ENCODE peak calls at places on chromosome 18, in six cellular contexts. J is pancreas, X is B cell, D is H9, K is AG04449, N is kidney epithelial cell. U is an unnamed sample.

GRCh38 chr18:56204052-56204451 is 434.3 kb downstream of the TXNL1 start:
- DNase-seq in D (no peak), K (no peak), J (no peak), X (no peak), N (no peak), U (no peak)

GRCh38 chr18:44507729-44508325 is 172.9 kb upstream of the SETBP1 start:
- DNase-seq in K (no peak), D (no peak), X (peak), J (no peak), N (no peak), U (no peak)

GRCh38 chr18:55927831-55928230 is 339.8 kb upstream of the TCF4 start:
- DNase-seq in D (no peak), N (no peak), J (no peak), K (peak), X (no peak), U (peak)

GRCh38 chr18:56869189-56869777 is 218.1 kb downstream of the WDR7 start:
- DNase-seq in N (peak), X (no peak), K (no peak), D (no peak), J (no peak), U (peak)

GRCh38 chr18:78742346-78742745 is 237.3 kb upstream of the SALL3 start:
- DNase-seq in K (no peak), J (no peak), D (peak), X (peak), N (no peak), U (no peak)

GRCh38 chr18:76461692-76462325 is 33.2 kb downstream of the ZNF516 start:
- DNase-seq in J (no peak), D (no peak), N (no peak), K (no peak), X (no peak), U (no peak)

GRCh38 chr18:46084431-46084830 is 12.4 kb upstream of the PSTPIP2 start:
- DNase-seq in J (no peak), D (no peak), K (no peak), X (no peak), N (no peak), U (no peak)

GRCh38 chr18:59957957-59958356 is 58.2 kb downstream of the PMAIP1 start:
- DNase-seq in J (peak), X (peak), N (peak), D (no peak), K (peak), U (peak)

GRCh38 chr18:11040823-11041712 is 108.3 kb downstream of the PIEZO2 start:
- DNase-seq in J (no peak), X (no peak), N (no peak), D (peak), K (no peak), U (peak)

GRCh38 chr18:6270791-6271216 is 143.9 kb downstream of the L3MBTL4 start:
- DNase-seq in J (no peak), K (no peak), N (no peak), D (no peak), X (no peak), U (no peak)

GRCh38 chr18:10367846-10368245 is 86.6 kb upstream of the APCDD1 start:
- DNase-seq in X (no peak), K (no peak), D (no peak), J (no peak), N (no peak), U (no peak)

GRCh38 chr18:58143391-58143790 is 99.4 kb downstream of the NEDD4L start:
- DNase-seq in D (no peak), N (no peak), J (no peak), X (no peak), K (no peak), U (peak)

GRCh38 chr18:12304351-12305210 is 3.5 kb upstream of the TUBB6 start:
- DNase-seq in K (no peak), X (peak), J (no peak), N (no peak), D (no peak), U (no peak)

GRCh38 chr18:9708057-9708881 is at the start of gene RAB31:
- DNase-seq in X (peak), N (no peak), J (peak), K (no peak), D (peak), U (peak)

GRCh38 chr18:46794607-46795006 is 37.8 kb upstream of the ST8SIA5 start:
- DNase-seq in J (no peak), X (no peak), K (no peak), D (peak), N (no peak), U (no peak)

GRCh38 chr18:2847341-2848144 is 737 bp downstream of the EMILIN2 start:
- DNase-seq in J (peak), X (peak), N (no peak), K (no peak), D (peak), U (peak)

GRCh38 chr18:53534203-53534602 is 690.3 kb downstream of the MBD2 start:
- DNase-seq in D (no peak), J (no peak), N (no peak), X (no peak), K (no peak), U (no peak)

GRCh38 chr18:62637807-62638687 is 77.3 kb upstream of the PHLPP1 start:
- DNase-seq in K (no peak), D (peak), N (no peak), X (peak), J (peak), U (no peak)

GRCh38 chr18:12597775-12598174 is 60.1 kb downstream of the SPIRE1 start:
- DNase-seq in X (no peak), N (peak), J (no peak), K (peak), D (no peak), U (peak)

GRCh38 chr18:37654711-37655369 is 89.2 kb upstream of the CELF4 start:
- DNase-seq in X (no peak), N (no peak), D (no peak), K (no peak), J (no peak), U (no peak)

GRCh38 chr18:54856105-54856504 is 27.8 kb downstream of the RAB27B start:
- DNase-seq in D (no peak), J (no peak), K (no peak), N (no peak), X (no peak), U (no peak)

GRCh38 chr18:79380816-79381806 is 14.6 kb upstream of the NFATC1 start:
- DNase-seq in N (no peak), K (no peak), D (peak), J (peak), X (peak), U (peak)

GRCh38 chr18:57561728-57562423 is 24.6 kb downstream of the FECH start:
- DNase-seq in N (peak), D (peak), K (no peak), X (no peak), J (no peak), U (peak)

GRCh38 chr18:58785870-58786269 is 78.8 kb upstream of the ZNF532 start:
- DNase-seq in J (no peak), N (no peak), X (no peak), D (no peak), K (no peak), U (no peak)

GRCh38 chr18:6653880-6654279 is 75.6 kb upstream of the ARHGAP28 start:
- DNase-seq in N (no peak), D (no peak), J (peak), K (no peak), X (no peak), U (no peak)

GRCh38 chr18:39681061-39681460 is 2115.5 kb upstream of the CELF4 start:
- DNase-seq in K (no peak), X (no peak), N (no peak), J (no peak), D (no peak), U (no peak)

GRCh38 chr18:76955529-76956170 is 133.3 kb downstream of the ZNF236 start:
- DNase-seq in X (no peak), N (no peak), D (no peak), J (no peak), K (no peak), U (no peak)

GRCh38 chr18:50610349-50610748 is 50.5 kb downstream of the MAPK4 start:
- DNase-seq in N (no peak), K (no peak), X (no peak), J (no peak), D (no peak), U (no peak)
- TF ChIP-seq CTCF in N (no peak), K (no peak), X (no peak), J (no peak), D (peak), U (no peak)

DNA sequence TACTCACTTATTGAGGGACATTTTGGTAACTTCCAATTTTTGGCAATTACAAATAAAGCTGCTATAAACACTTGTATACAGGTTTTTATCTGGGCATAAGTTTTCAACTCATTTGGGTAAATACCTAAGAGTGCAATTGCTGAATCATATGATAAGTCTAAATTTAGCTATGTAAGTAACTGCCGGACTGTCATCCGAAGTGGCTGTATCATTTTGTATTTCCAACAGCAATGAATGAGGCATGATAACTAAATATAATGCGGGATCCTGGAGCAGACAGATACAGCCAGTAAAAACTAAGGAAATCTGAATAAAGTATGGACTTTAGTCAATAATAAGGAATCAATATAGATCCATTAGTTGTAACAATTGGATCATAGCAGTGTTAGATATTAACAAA is 156.5 kb upstream of the RMP24 start:
- DNase-seq in K (no peak), D (no peak), X (no peak), J (no peak), N (no peak), U (no peak)
- TF ChIP-seq CTCF in K (no peak), D (no peak), X (no peak), J (no peak), N (no peak), U (no peak)

GRCh38 chr18:30888344-30888743 is 154.2 kb downstream of the DSC3 start:
- DNase-seq in D (no peak), X (no peak), K (no peak), N (no peak), J (no peak), U (no peak)

GRCh38 chr18:30886998-30887397 is 155.5 kb downstream of the DSC3 start:
- DNase-seq in J (no peak), N (no peak), D (no peak), X (no peak), K (no peak), U (no peak)

GRCh38 chr18:30889582-30890301 is 152.8 kb downstream of the DSC3 start:
- DNase-seq in D (peak), X (no peak), J (no peak), K (no peak), N (peak), U (peak)
- TF ChIP-seq CTCF in D (peak), X (no peak), J (no peak), K (no peak), N (peak), U (peak)

DNA sequence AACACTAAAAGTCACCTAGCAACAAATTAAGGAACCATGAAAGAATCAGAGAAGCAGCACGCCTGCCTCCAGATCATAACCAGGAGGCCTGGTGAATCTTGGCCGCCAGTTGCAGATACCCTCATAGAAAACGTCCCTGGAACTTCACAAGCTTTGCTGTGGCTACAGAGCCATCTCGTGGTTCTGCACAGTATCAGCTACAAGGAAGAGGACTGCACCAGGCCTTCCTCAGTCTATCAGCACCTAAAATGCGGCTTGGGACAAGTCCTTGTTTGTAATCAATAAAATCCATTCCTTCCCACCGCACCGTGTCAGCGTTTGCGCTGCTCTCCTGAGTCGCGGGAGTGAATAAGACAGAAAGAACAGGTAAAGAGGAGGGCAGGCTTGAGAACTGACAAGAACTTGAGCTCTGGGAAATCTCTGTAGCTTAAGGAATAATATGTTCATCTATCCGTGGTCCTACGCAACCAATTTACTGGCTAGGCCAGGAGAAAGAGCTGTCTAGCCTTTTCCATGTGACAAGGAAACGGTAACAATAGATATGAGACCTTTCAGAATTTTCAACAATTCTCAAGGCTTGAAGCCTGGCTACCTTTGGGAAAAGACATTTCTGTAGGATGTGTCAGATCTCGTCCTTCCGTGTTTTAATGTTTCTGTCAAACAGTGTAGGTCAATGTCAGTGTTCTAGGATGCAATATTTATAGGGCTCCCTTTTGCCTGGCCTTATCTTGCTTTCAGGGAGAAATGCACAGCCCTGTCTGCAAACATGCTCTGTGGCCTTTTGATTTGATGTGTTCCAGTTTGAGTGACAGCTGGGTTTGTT is 128.5 kb upstream of the RAB12 start:
- DNase-seq in X (no peak), J (no peak), D (peak), K (peak), N (peak), U (peak)
- TF ChIP-seq CTCF in X (no peak), J (peak), D (peak), K (peak), N (peak), U (peak)

U was measured in astrocyte of the spinal cord.